ENCODE peak calls at places on chromosomes 3 and 15, in four cellular contexts. X, C, Q and E are unnamed samples.

GRCh38 chr15:65182538-65182937 is 2.6 kb downstream of the CLPX start:
- DNase-seq in X (no peak), C (no peak), Q (no peak), E (no peak)

GRCh38 chr15:57026016-57026602 is 107.7 kb downstream of the TCF12 start:
- DNase-seq in X (no peak), C (no peak), Q (no peak), E (no peak)

GRCh38 chr3:38582941-38583645 is 66.4 kb downstream of the SCN5A start:
- DNase-seq in X (no peak), C (no peak), Q (no peak), E (no peak)

GRCh38 chr3:196220587-196220986 is 4.3 kb downstream of the SLC51A start:
- DNase-seq in X (no peak), C (no peak), Q (no peak), E (no peak)

GRCh38 chr3:58236527-58237237 is 910 bp upstream of the ABHD6 start:
- DNase-seq in X (no peak), C (no peak), Q (no peak), E (peak)

GRCh38 chr3:61257148-61257547 is 5.9 kb upstream of the FHIT start:
- DNase-seq in X (no peak), C (no peak), Q (no peak), E (no peak)

GRCh38 chr3:7977245-7978103 is 524.1 kb upstream of the LMCD1 start:
- DNase-seq in X (no peak), C (peak), Q (no peak), E (no peak)

GRCh38 chr15:24878153-24878552 is 76.6 kb upstream of the SNRPN start:
- DNase-seq in X (no peak), C (peak), Q (no peak), E (peak)

GRCh38 chr3:107028086-107028485 is 349.2 kb upstream of the CCDC54 start:
- DNase-seq in X (no peak), C (no peak), Q (no peak), E (no peak)

GRCh38 chr3:180934638-180935037 is 22.2 kb downstream of the FXR1 start:
- DNase-seq in X (no peak), C (no peak), Q (no peak), E (no peak)

GRCh38 chr15:60400957-60401356 is 3.2 kb upstream of the ANXA2 start:
- DNase-seq in X (no peak), C (no peak), Q (no peak), E (no peak)

GRCh38 chr15:27244047-27244446 is 273.1 kb downstream of the GABRG3 start:
- DNase-seq in X (no peak), C (no peak), Q (no peak), E (no peak)

GRCh38 chr15:31439328-31439727 is 112.7 kb downstream of the KLF13 start:
- DNase-seq in X (no peak), C (no peak), Q (no peak), E (no peak)